ENCODE peak calls at places on chromosomes 7 and 10, in eight cellular contexts. A is A549, E is H54, W is stomach, O is heart left ventricle, B is HCT116, L is uterus, V is tibial nerve. S is an unnamed sample.

GRCh38 chr10:122565766-122566206 is 5.2 kb downstream of the DMBT1 start:
- DNase-seq in L (peak), E (peak), B (peak), A (peak), O (peak), W (peak), V (peak), S (peak)

GRCh38 chr10:114096864-114097263 is 53.2 kb downstream of the ADRB1 start:
- DNase-seq in E (no peak), A (no peak), L (no peak), W (no peak), B (no peak), O (no peak), V (no peak), S (no peak)

GRCh38 chr10:26706206-26706605 is 8.7 kb downstream of the PDSS1 start:
- DNase-seq in B (no peak), V (no peak), E (no peak), L (no peak), O (no peak), A (no peak), W (no peak), S (no peak)

GRCh38 chr10:964321-964987 is 23.8 kb upstream of the GTPBP4 start:
- DNase-seq in A (no peak), V (no peak), L (no peak), B (no peak), W (no peak), O (no peak), E (no peak), S (no peak)

GRCh38 chr10:19117419-19117818 is 68.8 kb downstream of the MALRD1 start:
- DNase-seq in V (no peak), A (no peak), B (no peak), W (no peak), O (no peak), E (no peak), L (no peak), S (no peak)

GRCh38 chr10:18681971-18682403 is 22.8 kb downstream of the ARL5B start:
- DNase-seq in W (no peak), A (no peak), B (no peak), E (no peak), L (no peak), O (no peak), V (no peak), S (no peak)

GRCh38 chr10:47254611-47255010 is 45.4 kb upstream of the GDF10 start:
- DNase-seq in V (no peak), W (no peak), A (no peak), E (no peak), O (no peak), B (no peak), L (no peak), S (no peak)

GRCh38 chr10:66714741-66715140 is 211.1 kb upstream of the LRRTM3 start:
- DNase-seq in A (no peak), B (no peak), O (no peak), W (no peak), V (no peak), E (no peak), L (no peak), S (no peak)

GRCh38 chr7:70923086-70923845 is 208.7 kb upstream of the GALNT17 start:
- DNase-seq in V (no peak), L (no peak), A (no peak), E (no peak), O (no peak), W (no peak), B (no peak), S (no peak)

DNA sequence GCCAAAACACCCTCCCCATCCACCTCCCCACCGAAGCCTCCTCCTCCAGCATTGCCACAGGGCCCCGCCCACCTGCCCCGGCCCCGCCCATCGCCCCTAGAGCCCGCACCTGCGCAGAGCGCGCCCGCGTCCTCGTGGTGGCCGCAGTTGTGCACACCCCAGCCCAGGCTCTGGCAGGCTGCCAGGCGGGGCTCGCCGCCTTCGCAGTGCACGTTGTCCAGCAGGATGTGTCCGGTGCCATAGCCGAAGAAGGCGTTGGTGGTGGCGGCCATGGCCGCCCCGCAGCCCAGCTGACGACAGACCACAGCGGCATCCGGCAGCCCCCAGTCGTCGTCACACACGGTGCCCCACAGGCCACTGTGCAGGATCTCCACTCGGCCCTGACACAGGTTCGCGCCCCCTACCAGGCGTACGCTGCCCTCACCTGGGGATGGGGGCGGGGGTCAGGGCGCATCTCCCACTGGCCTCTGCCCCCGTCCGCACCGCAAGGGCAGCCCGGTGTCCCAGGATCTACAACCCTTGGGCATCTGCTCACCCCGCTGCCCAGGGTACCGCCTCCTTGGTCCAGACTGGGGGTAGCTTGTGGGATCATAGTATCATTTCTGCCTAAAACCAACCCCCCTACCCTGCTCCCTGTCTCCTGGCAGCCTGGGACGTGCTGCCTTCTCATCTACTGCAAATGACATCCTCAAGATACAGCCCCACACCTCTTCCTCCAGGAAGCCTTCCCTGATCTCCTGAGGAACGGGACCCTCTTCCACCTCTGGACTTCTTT is 11.9 kb downstream of the SSC4D start:
- DNase-seq in B (no peak), E (no peak), V (peak), W (peak), O (peak), L (peak), A (peak), S (peak)
- TF ChIP-seq POLR2A in B (no peak), E (no peak), V (no peak), W (no peak), O (no peak), L (peak), A (peak), S (no peak)

DNA sequence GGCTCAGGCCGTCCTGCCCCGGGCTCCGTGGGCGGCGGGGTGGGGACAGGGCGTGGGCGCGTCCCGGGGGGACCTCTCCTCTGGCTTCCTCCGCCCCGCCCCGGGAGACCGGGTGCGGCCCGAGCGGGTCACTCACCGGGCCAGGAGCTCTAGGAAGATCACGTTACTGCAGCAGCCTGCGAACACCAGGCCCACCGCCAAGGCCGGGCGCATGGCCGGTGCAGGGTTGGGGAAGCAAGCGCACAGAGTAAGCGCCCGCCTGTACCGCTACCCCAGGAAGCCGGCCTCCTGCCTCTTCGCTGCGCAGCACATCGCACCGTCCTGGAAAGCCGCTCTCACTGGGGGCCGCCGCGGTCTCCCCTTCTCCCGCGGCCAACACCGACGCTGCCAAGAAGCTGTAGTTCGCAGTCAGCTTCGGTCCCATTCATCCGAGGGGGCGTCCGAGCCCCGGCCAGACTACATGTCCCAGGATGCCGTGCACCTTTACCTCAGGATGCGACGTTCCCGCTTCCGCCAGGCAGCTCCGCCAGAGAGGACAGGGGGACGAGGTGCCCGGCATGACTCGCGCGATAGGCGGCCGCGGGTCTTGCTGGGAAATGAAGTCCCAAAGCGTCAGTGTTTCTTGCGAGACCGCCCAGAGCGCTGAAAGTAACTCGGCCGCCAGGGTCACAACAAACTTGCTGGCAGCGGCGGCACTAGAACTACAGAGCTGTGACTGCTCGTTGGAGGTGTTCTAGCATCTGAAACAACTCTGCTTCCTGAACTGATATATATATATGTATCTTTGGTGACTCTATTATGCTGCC is at the start of gene SLC35B4:
- DNase-seq in W (peak), B (peak), L (peak), O (peak), A (peak), E (peak), V (peak), S (peak)
- TF ChIP-seq POLR2A in W (no peak), B (peak), L (peak), O (no peak), A (peak), E (peak), V (no peak), S (peak)

DNA sequence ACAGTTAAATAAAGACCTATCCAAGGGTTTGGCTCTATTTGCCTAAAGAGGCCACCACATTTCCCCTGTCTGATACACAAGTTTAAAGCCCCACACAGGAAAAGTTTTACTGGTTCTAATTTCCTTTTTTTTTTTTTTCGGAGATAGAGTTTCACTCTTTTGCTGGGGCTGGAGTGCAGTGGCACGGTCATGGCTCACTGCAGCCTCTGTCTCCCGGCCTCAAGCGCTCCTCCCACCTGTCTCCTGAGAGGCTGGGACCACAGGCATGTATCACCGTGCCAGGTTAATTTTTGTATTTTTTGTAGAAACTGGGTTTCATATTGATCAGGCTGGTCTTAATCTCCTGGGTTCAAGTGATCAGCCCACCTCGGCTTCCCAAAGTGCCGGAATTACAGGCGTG is 53.3 kb upstream of the ASAH2 start:
- DNase-seq in L (no peak), B (no peak), E (no peak), O (no peak), W (no peak), V (no peak), A (no peak), S (no peak)
- TF ChIP-seq POLR2A in L (no peak), B (no peak), E (no peak), O (no peak), W (no peak), V (no peak), A (no peak), S (no peak)

DNA sequence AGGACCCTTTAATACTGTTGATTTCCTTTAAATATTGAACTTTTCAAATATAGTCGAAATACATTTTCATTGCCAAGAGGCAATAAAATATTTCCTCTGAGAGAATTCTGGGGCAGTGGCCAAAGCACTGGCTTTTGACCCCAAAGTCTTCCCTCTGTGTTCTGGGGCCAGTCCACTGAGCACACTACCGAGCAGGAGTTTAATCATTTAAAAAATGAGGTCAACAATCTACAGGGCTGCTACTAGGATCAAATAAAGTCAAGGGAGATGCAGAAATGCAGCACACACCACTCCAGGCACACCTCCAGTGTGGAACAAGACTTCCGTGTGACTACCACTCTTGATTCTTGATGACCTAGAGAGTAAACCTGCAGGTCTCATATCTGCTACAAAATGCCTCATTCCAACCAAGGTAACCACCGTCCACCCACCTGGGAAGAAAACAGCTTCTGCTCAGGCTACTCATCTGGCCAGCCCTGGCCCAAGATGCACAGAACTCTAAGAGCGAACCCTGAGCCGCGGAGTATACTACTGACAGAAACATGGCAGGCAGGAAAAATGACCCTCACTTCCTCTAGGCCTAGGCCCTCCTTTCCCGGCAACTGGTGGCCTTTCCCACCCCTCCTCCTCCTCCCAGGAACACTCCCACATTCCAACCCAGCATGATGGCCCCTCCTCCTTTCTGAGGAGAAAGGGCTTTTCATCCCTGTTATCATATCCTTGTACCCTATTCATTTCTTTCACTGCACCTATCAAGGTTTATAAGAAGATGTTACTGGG is 97.7 kb downstream of the ALOX5 start:
- DNase-seq in W (no peak), B (no peak), O (no peak), E (no peak), V (no peak), A (no peak), L (no peak), S (no peak)
- TF ChIP-seq POLR2A in W (no peak), B (no peak), O (no peak), E (no peak), V (no peak), A (no peak), L (no peak), S (no peak)

GRCh38 chr7:73718438-73718881 is 1.0 kb downstream of the STX1A start:
- DNase-seq in E (no peak), V (no peak), L (no peak), A (no peak), B (no peak), W (no peak), O (no peak), S (no peak)

GRCh38 chr7:73716318-73716890 is 3.1 kb downstream of the STX1A start:
- DNase-seq in B (no peak), A (no peak), L (no peak), W (no peak), V (no peak), E (no peak), O (no peak), S (no peak)

GRCh38 chr7:73718905-73719805 is at the start of gene STX1A:
- DNase-seq in O (peak), V (no peak), L (no peak), B (no peak), A (no peak), E (peak), W (peak), S (peak)

GRCh38 chr7:73717025-73717807 is 2.3 kb downstream of the STX1A start:
- DNase-seq in A (no peak), B (no peak), E (no peak), O (no peak), W (no peak), V (no peak), L (no peak), S (no peak)

GRCh38 chr7:73717991-73718405 is 1.5 kb downstream of the STX1A start:
- DNase-seq in O (no peak), L (no peak), A (no peak), B (peak), W (no peak), E (peak), V (no peak), S (no peak)
- TF ChIP-seq POLR2A in O (no peak), L (no peak), A (no peak), B (no peak), W (no peak), E (peak), V (no peak), S (no peak)

GRCh38 chr10:74122060-74122459 is 28.6 kb downstream of the AP3M1 start:
- DNase-seq in W (no peak), B (no peak), L (no peak), O (no peak), V (no peak), E (no peak), A (no peak), S (no peak)
- TF ChIP-seq POLR2A in W (no peak), B (no peak), L (no peak), O (no peak), V (no peak), E (no peak), A (no peak), S (no peak)

DNA sequence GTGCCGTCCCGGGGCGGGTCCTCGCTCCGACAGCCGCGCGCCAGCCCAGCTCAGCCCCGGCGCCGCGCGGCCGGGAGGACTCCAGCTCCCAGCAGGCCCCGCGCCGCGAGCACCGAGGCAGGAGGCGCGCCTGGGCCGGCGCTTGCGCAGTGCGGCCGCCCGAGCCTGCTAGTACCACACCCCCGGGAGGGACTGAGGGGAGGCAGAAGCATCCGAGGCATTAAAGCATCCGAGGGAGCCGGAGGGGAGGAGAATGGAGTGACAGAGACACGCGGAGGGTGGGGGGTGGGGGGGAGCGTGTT is at the start of gene GRK5:
- DNase-seq in E (peak), A (peak), L (peak), O (peak), W (peak), V (peak), B (peak), S (peak)
- TF ChIP-seq POLR2A in E (peak), A (peak), L (peak), O (no peak), W (no peak), V (peak), B (peak), S (no peak)

DNA sequence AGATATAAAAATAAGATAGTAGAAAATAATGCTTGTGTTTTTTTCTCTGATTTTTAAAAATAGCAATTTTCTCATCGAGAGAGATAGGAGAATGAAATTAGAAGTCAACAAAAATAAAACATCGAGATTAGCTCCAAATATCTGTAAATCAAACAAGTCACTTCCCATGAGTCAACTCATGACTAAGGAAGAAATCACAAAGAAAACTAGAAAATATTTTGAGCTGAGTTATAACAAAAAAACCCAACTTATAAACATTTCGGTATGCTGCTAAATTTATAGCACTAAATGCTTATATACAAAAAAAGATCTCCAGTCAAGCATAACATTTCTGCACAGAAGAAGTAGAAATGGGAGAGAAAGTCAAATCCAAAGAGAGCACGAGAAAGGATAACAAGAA is 140.1 kb downstream of the ITGA8 start:
- DNase-seq in L (no peak), V (no peak), A (no peak), O (no peak), E (no peak), W (no peak), B (no peak), S (no peak)
- TF ChIP-seq POLR2A in L (no peak), V (no peak), A (no peak), O (no peak), E (no peak), W (no peak), B (no peak), S (no peak)

GRCh38 chr7:140640727-140641531 is at the start of gene DENND2A:
- DNase-seq in O (peak), B (no peak), E (no peak), L (peak), W (peak), V (peak), A (no peak), S (no peak)
- TF ChIP-seq POLR2A in O (no peak), B (no peak), E (no peak), L (peak), W (no peak), V (peak), A (no peak), S (no peak)

S was measured in erythroblast.